ENCODE peak calls at places on chromosomes 1 and 21, in five cellular contexts. One of them, this sample, is unnamed.

GRCh38 chr1:42368096-42368795 is 12.3 kb upstream of the RIMKLA start:
- DNase-seq in heart right ventricle: no peak
- DNase-seq in endodermal cell: no peak
- DNase-seq in Panc1: no peak
- DNase-seq in HL-60: no peak
- DNase-seq in this sample: no peak

GRCh38 chr21:46412521-46413364 is 45.9 kb upstream of the DIP2A start:
- DNase-seq in Panc1: no peak
- DNase-seq in HL-60: no peak
- DNase-seq in heart right ventricle: no peak
- DNase-seq in endodermal cell: no peak
- DNase-seq in this sample: no peak

GRCh38 chr1:217528271-217528670 is 102.6 kb downstream of the GPATCH2 start:
- DNase-seq in Panc1: no peak
- DNase-seq in heart right ventricle: no peak
- DNase-seq in endodermal cell: no peak
- DNase-seq in HL-60: no peak
- DNase-seq in this sample: no peak

GRCh38 chr1:244010191-244010590 is 40.9 kb upstream of the ZBTB18 start:
- DNase-seq in HL-60: no peak
- DNase-seq in heart right ventricle: no peak
- DNase-seq in Panc1: no peak
- DNase-seq in endodermal cell: peak
- DNase-seq in this sample: no peak

GRCh38 chr1:219460561-219461511 is 152.1 kb downstream of the ZC3H11B start:
- DNase-seq in HL-60: peak
- DNase-seq in Panc1: no peak
- DNase-seq in endodermal cell: no peak
- DNase-seq in heart right ventricle: no peak
- DNase-seq in this sample: no peak

GRCh38 chr1:191025896-191026642 is 548.4 kb upstream of the BRINP3 start:
- DNase-seq in HL-60: no peak
- DNase-seq in Panc1: no peak
- DNase-seq in heart right ventricle: no peak
- DNase-seq in endodermal cell: no peak
- DNase-seq in this sample: no peak

GRCh38 chr1:231213831-231214573 is 27.0 kb upstream of the GNPAT start:
- DNase-seq in HL-60: no peak
- DNase-seq in heart right ventricle: no peak
- DNase-seq in Panc1: no peak
- DNase-seq in endodermal cell: no peak
- DNase-seq in this sample: no peak

GRCh38 chr1:156196445-156196844 is 2.5 kb downstream of the SLC25A44 start:
- DNase-seq in HL-60: no peak
- DNase-seq in endodermal cell: no peak
- DNase-seq in heart right ventricle: no peak
- DNase-seq in Panc1: no peak
- DNase-seq in this sample: no peak

GRCh38 chr1:45892068-45892785 is 88.8 kb downstream of the MAST2 start:
- DNase-seq in Panc1: peak
- DNase-seq in HL-60: no peak
- DNase-seq in heart right ventricle: no peak
- DNase-seq in endodermal cell: no peak
- DNase-seq in this sample: no peak

GRCh38 chr1:74780600-74780999 is 47.6 kb downstream of the TYW3 start:
- DNase-seq in endodermal cell: no peak
- DNase-seq in heart right ventricle: no peak
- DNase-seq in Panc1: no peak
- DNase-seq in HL-60: no peak
- DNase-seq in this sample: no peak

GRCh38 chr1:93525431-93525830 is 77.5 kb downstream of the FNBP1L start:
- DNase-seq in HL-60: no peak
- DNase-seq in heart right ventricle: no peak
- DNase-seq in Panc1: no peak
- DNase-seq in endodermal cell: no peak
- DNase-seq in this sample: no peak

GRCh38 chr1:36160388-36160948 is 4.5 kb downstream of the MAP7D1 start:
- DNase-seq in endodermal cell: no peak
- DNase-seq in Panc1: no peak
- DNase-seq in heart right ventricle: no peak
- DNase-seq in HL-60: no peak
- DNase-seq in this sample: no peak

GRCh38 chr1:10640079-10640578 is 156.3 kb downstream of the CASZ1 start:
- DNase-seq in heart right ventricle: peak
- DNase-seq in Panc1: no peak
- DNase-seq in endodermal cell: no peak
- DNase-seq in HL-60: no peak
- DNase-seq in this sample: no peak

DNA sequence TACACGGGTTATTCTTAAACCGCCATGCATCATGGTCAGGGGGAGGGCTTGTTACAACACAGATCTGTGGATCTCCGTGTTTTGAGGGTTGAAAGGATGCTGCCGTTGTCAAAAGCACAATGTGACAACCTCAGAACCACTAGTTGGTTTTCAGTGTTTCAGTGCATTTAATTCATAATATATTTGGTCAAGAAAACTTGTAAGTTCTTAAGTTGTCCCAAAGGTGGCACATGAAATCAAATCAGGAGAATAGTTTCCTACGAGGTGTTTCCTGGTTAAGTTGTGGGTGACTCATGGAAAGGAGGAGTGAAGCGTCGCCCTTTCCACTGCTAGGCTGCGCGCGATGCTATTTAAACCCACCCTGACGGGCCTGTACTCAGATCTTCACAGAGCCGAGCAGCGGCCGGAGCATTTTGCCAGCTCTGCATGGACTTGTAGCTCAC is 1531.5 kb upstream of the TPTE start:
- DNase-seq in Panc1: peak
- DNase-seq in heart right ventricle: no peak
- DNase-seq in endodermal cell: peak
- DNase-seq in HL-60: no peak
- DNase-seq in this sample: no peak
- TF ChIP-seq CTCF in Panc1: no peak
- TF ChIP-seq CTCF in heart right ventricle: no peak
- TF ChIP-seq CTCF in endodermal cell: no peak
- TF ChIP-seq CTCF in HL-60: no peak
- TF ChIP-seq CTCF in this sample: no peak

DNA sequence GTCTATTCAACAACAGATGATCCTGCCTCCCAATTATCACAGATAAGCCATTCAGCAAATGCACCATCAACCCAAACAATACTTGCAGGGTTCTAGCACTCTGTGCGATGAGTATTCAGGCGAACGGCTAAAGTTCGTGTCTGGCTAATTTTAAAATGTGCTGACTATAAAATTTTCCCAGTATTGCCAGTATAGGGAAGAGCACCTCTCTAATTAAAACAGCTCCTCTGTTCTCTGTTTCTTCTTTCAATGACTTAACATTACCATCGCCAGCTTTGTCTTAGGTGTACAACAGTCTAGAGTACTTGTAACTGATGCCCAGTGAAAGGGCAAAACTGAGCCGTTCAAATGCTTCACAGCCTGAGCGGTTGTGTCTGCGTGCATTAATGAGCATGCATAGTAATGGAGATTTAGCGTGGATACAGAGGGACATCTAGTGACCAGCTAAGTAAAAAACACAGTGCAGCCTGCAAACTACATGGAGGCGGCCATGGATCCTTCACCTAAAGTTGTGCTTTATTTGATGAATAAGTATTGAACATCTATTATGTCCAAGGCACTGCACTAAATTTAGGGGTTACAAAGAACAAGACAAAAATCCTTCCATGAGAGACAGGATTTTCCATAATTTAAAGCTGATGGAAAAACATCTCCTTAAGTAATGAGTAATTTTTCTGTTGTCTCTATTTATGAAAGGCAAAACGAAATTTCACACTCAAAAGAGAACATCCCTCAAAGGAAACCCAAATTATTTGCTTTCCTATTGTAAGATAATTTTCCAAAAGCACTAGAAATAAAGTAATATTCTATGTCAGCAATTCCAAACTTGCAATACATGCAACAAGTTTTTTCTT is 120.0 kb downstream of the SETD4 start:
- DNase-seq in HL-60: peak
- DNase-seq in heart right ventricle: no peak
- DNase-seq in endodermal cell: peak
- DNase-seq in Panc1: peak
- DNase-seq in this sample: no peak
- TF ChIP-seq CTCF in HL-60: peak
- TF ChIP-seq CTCF in heart right ventricle: peak
- TF ChIP-seq CTCF in endodermal cell: peak
- TF ChIP-seq CTCF in Panc1: peak
- TF ChIP-seq CTCF in this sample: no peak

DNA sequence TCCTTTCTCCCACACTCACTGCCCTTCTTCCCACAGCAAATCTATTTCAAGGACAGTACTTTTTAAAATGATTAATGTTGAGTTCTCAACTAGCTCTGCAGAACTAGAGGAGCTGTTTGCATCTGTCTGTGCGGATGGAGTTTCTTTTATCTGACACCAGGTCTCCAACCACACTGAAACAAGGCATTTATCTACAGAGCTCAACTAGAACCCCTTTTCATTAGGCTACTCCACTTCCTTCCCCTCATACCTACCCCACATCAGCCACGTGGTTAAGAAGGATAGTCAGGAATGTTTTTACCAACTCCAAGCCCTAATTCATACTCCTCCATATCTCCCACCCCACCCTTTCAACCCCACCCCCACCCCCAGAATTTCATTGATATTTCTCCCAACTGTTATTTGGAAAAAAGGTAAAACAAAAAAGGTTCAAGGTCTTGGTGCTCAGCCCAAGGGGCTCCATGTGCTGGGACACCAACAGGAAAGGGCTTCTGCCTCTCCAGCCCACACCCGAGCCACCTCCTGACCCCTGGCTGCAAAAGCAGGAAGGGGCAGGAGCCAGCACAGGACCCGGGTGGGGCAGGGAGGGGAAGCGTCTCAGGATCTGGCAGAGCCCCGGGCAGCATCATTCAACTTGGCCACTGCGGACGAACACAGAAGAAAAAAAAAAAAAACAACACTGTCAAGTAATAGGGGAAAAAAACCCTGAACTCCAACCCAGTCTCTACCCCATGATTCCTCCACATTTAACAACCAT is 7.0 kb downstream of the ENSA start:
- DNase-seq in Panc1: no peak
- DNase-seq in HL-60: no peak
- DNase-seq in endodermal cell: peak
- DNase-seq in heart right ventricle: peak
- DNase-seq in this sample: no peak
- TF ChIP-seq CTCF in Panc1: no peak
- TF ChIP-seq CTCF in HL-60: no peak
- TF ChIP-seq CTCF in endodermal cell: peak
- TF ChIP-seq CTCF in heart right ventricle: no peak
- TF ChIP-seq CTCF in this sample: no peak

DNA sequence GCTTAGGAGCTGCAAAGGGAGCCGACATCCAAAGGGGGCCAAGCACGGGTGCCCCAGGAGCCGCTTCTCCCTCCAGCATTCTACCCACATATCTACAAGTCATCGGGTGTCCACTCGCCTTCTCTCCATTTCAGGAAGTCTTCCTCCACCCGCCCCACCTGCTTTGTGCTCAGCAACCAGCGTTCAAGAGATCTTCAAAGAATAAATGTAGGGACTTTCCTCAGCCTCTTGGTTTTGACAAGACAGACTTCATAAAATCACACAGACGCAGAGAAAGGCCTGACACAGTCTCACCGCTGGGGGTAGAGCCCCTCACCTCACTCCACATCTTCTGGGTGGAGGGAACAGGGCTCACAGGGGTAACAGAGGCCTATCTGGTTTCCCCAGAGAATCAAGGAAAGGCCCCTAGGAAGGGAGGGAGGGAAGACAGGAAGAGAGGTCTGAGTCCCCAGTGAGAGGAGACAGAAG is 49.5 kb downstream of the SSBP3 start:
- DNase-seq in heart right ventricle: no peak
- DNase-seq in endodermal cell: no peak
- DNase-seq in Panc1: no peak
- DNase-seq in HL-60: no peak
- DNase-seq in this sample: no peak
- TF ChIP-seq CTCF in heart right ventricle: no peak
- TF ChIP-seq CTCF in endodermal cell: no peak
- TF ChIP-seq CTCF in Panc1: no peak
- TF ChIP-seq CTCF in HL-60: no peak
- TF ChIP-seq CTCF in this sample: no peak

DNA sequence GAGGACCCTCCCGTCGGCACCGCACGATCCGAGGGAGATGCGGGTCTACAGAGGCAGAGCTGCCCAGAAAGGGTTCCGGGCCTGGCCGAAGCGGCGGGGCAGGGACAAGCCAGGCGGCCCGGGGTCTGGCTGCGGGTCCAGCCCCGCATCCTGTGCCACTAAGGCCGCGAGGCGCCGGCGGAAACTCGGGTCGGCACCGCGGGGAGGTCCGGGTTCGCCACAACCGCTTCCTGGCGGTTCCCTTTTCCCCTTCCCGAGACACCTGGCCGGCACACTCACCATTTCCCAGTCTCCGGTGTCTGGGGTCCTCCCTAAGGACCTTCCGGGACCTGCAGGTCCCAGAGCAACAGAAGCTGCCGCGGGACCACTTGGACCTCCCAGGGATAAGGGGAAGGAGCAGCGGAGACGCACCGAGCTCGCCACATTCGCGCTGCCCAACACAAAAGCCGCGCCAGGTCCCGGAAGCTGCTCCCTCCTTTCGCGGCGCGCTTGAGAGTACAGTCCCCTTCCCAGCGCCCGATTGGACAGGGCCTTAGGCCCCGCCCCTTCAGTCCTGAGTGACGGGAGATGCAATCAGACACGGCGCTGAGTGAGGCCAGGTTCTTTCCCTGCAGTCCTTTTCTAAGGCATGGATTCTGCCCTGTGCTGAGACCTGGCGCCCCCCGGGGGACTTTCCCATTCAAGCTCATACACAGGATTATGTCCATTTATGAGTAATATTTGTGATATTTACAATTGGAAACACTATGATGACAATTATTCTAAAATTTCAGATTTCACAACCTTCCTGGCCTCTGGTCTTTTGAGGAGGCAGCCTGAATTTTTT is at the start of gene ZNF670:
- DNase-seq in heart right ventricle: peak
- DNase-seq in endodermal cell: peak
- DNase-seq in HL-60: peak
- DNase-seq in Panc1: peak
- DNase-seq in this sample: peak
- TF ChIP-seq CTCF in heart right ventricle: no peak
- TF ChIP-seq CTCF in endodermal cell: peak
- TF ChIP-seq CTCF in HL-60: no peak
- TF ChIP-seq CTCF in Panc1: no peak
- TF ChIP-seq CTCF in this sample: no peak